ENCODE peak calls at places on chromosomes 7 and 10, in six cellular contexts. One of them, this sample, is unnamed.

GRCh38 chr10:26946103-26946907 is 85.5 kb upstream of the ABI1 start:
- DNase-seq in body of pancreas: no peak
- DNase-seq in right lobe of liver: no peak
- DNase-seq in B cell: no peak
- DNase-seq in cardiac muscle cell: no peak
- DNase-seq in A549: no peak
- DNase-seq in this sample: no peak

GRCh38 chr7:30618080-30618676 is 23.5 kb downstream of the GARS1 start:
- DNase-seq in body of pancreas: no peak
- DNase-seq in right lobe of liver: no peak
- DNase-seq in B cell: no peak
- DNase-seq in cardiac muscle cell: no peak
- DNase-seq in A549: no peak
- DNase-seq in this sample: no peak

GRCh38 chr7:27782849-27783248 is 42.9 kb downstream of the TAX1BP1 start:
- DNase-seq in body of pancreas: no peak
- DNase-seq in right lobe of liver: no peak
- DNase-seq in B cell: no peak
- DNase-seq in cardiac muscle cell: no peak
- DNase-seq in A549: no peak
- DNase-seq in this sample: no peak

GRCh38 chr7:158374586-158374985 is 213.0 kb downstream of the PTPRN2 start:
- DNase-seq in body of pancreas: no peak
- DNase-seq in right lobe of liver: no peak
- DNase-seq in B cell: no peak
- DNase-seq in cardiac muscle cell: no peak
- DNase-seq in A549: no peak
- DNase-seq in this sample: no peak

GRCh38 chr7:12401538-12402364 is 1.9 kb downstream of the VWDE start:
- DNase-seq in body of pancreas: no peak
- DNase-seq in right lobe of liver: no peak
- DNase-seq in B cell: no peak
- DNase-seq in cardiac muscle cell: no peak
- DNase-seq in A549: no peak
- DNase-seq in this sample: no peak

GRCh38 chr10:8852546-8852945 is 798.1 kb downstream of the GATA3 start:
- DNase-seq in body of pancreas: no peak
- DNase-seq in right lobe of liver: no peak
- DNase-seq in B cell: no peak
- DNase-seq in cardiac muscle cell: no peak
- DNase-seq in A549: no peak
- DNase-seq in this sample: no peak

GRCh38 chr10:14422431-14422830 is 91.7 kb upstream of the FRMD4A start:
- DNase-seq in body of pancreas: no peak
- DNase-seq in right lobe of liver: no peak
- DNase-seq in B cell: no peak
- DNase-seq in cardiac muscle cell: no peak
- DNase-seq in A549: no peak
- DNase-seq in this sample: no peak

GRCh38 chr7:1856161-1856965 is 186.3 kb downstream of the ELFN1 start:
- DNase-seq in body of pancreas: no peak
- DNase-seq in right lobe of liver: peak
- DNase-seq in B cell: peak
- DNase-seq in cardiac muscle cell: no peak
- DNase-seq in A549: no peak
- DNase-seq in this sample: no peak

GRCh38 chr7:134515569-134516468 is 11.5 kb upstream of the AKR1B10 start:
- DNase-seq in body of pancreas: no peak
- DNase-seq in right lobe of liver: no peak
- DNase-seq in B cell: no peak
- DNase-seq in cardiac muscle cell: no peak
- DNase-seq in A549: peak
- DNase-seq in this sample: no peak

DNA sequence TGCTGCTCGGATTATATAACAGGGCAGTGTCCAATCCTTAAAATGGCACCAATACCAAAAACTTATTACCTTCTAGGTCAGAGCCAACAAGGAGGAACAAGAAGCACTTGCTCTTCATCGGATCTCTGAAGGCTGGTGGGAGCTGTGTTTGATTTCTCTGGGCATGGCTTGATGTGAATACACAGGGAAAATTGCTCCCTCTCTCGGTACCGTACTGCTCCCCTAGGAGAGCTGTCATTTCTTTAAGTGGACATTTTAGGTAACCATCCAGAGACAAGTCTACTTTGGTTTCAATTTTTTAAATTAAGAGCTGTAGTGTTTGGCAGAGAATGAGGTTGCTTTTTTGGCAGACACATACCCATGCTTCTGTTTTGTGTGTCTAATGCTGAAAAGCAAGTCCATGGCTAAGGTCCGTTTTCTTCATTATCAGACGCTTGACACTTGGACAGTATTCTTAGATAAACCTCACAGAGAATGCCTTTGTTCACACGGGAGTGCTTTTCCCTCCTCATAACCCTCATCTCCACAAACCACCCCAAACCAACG is 61.2 kb upstream of the TRIL start:
- DNase-seq in body of pancreas: no peak
- DNase-seq in right lobe of liver: no peak
- DNase-seq in B cell: no peak
- DNase-seq in cardiac muscle cell: no peak
- DNase-seq in A549: no peak
- DNase-seq in this sample: no peak
- TF ChIP-seq CTCF in body of pancreas: no peak
- TF ChIP-seq CTCF in right lobe of liver: no peak
- TF ChIP-seq CTCF in B cell: no peak
- TF ChIP-seq CTCF in cardiac muscle cell: peak
- TF ChIP-seq CTCF in A549: no peak
- TF ChIP-seq CTCF in this sample: no peak

GRCh38 chr7:69457912-69458491 is 140.3 kb upstream of the AUTS2 start:
- DNase-seq in body of pancreas: peak
- DNase-seq in right lobe of liver: peak
- DNase-seq in B cell: no peak
- DNase-seq in cardiac muscle cell: peak
- DNase-seq in A549: no peak
- DNase-seq in this sample: no peak

GRCh38 chr7:69451715-69452114 is 146.6 kb upstream of the AUTS2 start:
- DNase-seq in body of pancreas: no peak
- DNase-seq in right lobe of liver: no peak
- DNase-seq in B cell: no peak
- DNase-seq in cardiac muscle cell: no peak
- DNase-seq in A549: no peak
- DNase-seq in this sample: no peak

GRCh38 chr7:69448071-69448470 is 150.2 kb upstream of the AUTS2 start:
- DNase-seq in body of pancreas: no peak
- DNase-seq in right lobe of liver: no peak
- DNase-seq in B cell: no peak
- DNase-seq in cardiac muscle cell: no peak
- DNase-seq in A549: no peak
- DNase-seq in this sample: no peak

GRCh38 chr7:69450436-69450835 is 147.8 kb upstream of the AUTS2 start:
- DNase-seq in body of pancreas: no peak
- DNase-seq in right lobe of liver: no peak
- DNase-seq in B cell: no peak
- DNase-seq in cardiac muscle cell: no peak
- DNase-seq in A549: no peak
- DNase-seq in this sample: no peak

GRCh38 chr7:69452797-69453196 is 145.5 kb upstream of the AUTS2 start:
- DNase-seq in body of pancreas: no peak
- DNase-seq in right lobe of liver: no peak
- DNase-seq in B cell: no peak
- DNase-seq in cardiac muscle cell: no peak
- DNase-seq in A549: no peak
- DNase-seq in this sample: no peak
- TF ChIP-seq CTCF in body of pancreas: no peak
- TF ChIP-seq CTCF in right lobe of liver: no peak
- TF ChIP-seq CTCF in B cell: no peak
- TF ChIP-seq CTCF in cardiac muscle cell: no peak
- TF ChIP-seq CTCF in A549: no peak
- TF ChIP-seq CTCF in this sample: no peak

GRCh38 chr10:117419921-117420320 is 44.7 kb upstream of the PDZD8 start:
- DNase-seq in body of pancreas: no peak
- DNase-seq in right lobe of liver: no peak
- DNase-seq in B cell: no peak
- DNase-seq in cardiac muscle cell: no peak
- DNase-seq in A549: no peak
- DNase-seq in this sample: no peak
- TF ChIP-seq CTCF in body of pancreas: no peak
- TF ChIP-seq CTCF in right lobe of liver: no peak
- TF ChIP-seq CTCF in B cell: no peak
- TF ChIP-seq CTCF in cardiac muscle cell: no peak
- TF ChIP-seq CTCF in A549: no peak
- TF ChIP-seq CTCF in this sample: no peak

GRCh38 chr10:124596116-124596785 is 134.6 kb downstream of the LHPP start:
- DNase-seq in body of pancreas: no peak
- DNase-seq in right lobe of liver: no peak
- DNase-seq in B cell: peak
- DNase-seq in cardiac muscle cell: no peak
- DNase-seq in A549: no peak
- DNase-seq in this sample: no peak

GRCh38 chr10:124598196-124598595 is 136.6 kb downstream of the LHPP start:
- DNase-seq in body of pancreas: no peak
- DNase-seq in right lobe of liver: no peak
- DNase-seq in B cell: no peak
- DNase-seq in cardiac muscle cell: no peak
- DNase-seq in A549: no peak
- DNase-seq in this sample: no peak

GRCh38 chr10:124595143-124595883 is 133.7 kb downstream of the LHPP start:
- DNase-seq in body of pancreas: no peak
- DNase-seq in right lobe of liver: no peak
- DNase-seq in B cell: no peak
- DNase-seq in cardiac muscle cell: no peak
- DNase-seq in A549: no peak
- DNase-seq in this sample: no peak

GRCh38 chr10:124597677-124598165 is 136.1 kb downstream of the LHPP start:
- DNase-seq in body of pancreas: no peak
- DNase-seq in right lobe of liver: no peak
- DNase-seq in B cell: peak
- DNase-seq in cardiac muscle cell: no peak
- DNase-seq in A549: no peak
- DNase-seq in this sample: no peak

DNA sequence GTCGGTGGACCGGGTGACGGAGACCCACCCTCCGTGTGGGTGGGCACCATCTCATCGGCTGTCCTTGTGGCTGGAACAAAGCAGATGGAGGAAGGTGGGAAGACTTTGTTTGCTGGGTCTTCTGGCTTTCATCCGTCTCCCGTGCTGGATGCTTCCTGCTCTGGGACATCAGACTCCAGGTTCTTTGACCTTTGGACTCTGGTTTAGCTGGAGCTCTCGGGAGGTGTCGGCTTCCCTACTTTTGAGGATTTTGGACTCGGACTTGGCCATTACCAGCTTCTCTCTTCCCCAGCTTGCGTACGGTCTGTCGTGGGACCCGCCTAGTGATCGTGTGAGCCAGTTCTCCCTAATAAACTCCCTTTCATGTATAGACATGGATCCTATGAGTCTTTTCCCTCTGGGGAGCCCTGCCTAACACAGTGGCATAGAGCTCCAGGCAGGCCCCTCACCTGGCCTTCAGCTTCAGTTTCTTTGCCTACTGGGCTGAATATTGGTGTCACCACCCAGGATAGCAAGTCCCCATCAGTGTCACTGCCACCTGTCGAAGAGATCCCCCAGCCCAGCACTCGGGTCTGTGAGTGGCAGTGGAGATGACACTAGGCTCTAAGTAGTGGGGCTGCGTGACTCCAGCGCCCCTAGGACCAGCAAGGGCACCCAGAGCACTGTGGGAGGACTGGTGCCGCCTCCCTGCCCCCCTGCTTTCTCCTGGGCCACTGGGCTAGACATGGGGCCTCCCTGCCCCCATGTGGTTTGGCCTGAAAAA is 135.5 kb downstream of the LHPP start:
- DNase-seq in body of pancreas: no peak
- DNase-seq in right lobe of liver: no peak
- DNase-seq in B cell: peak
- DNase-seq in cardiac muscle cell: no peak
- DNase-seq in A549: no peak
- DNase-seq in this sample: no peak
- TF ChIP-seq CTCF in body of pancreas: no peak
- TF ChIP-seq CTCF in right lobe of liver: no peak
- TF ChIP-seq CTCF in B cell: no peak
- TF ChIP-seq CTCF in cardiac muscle cell: no peak
- TF ChIP-seq CTCF in A549: no peak
- TF ChIP-seq CTCF in this sample: no peak

GRCh38 chr7:100048680-100049079 is 894 bp upstream of the ZSCAN21 start:
- DNase-seq in body of pancreas: no peak
- DNase-seq in right lobe of liver: no peak
- DNase-seq in B cell: no peak
- DNase-seq in cardiac muscle cell: no peak
- DNase-seq in A549: no peak
- DNase-seq in this sample: no peak

GRCh38 chr7:100051611-100052010 is 2.0 kb downstream of the ZSCAN21 start:
- DNase-seq in body of pancreas: no peak
- DNase-seq in right lobe of liver: no peak
- DNase-seq in B cell: no peak
- DNase-seq in cardiac muscle cell: no peak
- DNase-seq in A549: no peak
- DNase-seq in this sample: no peak

GRCh38 chr7:100053201-100053600 is 3.6 kb downstream of the ZSCAN21 start:
- DNase-seq in body of pancreas: peak
- DNase-seq in right lobe of liver: peak
- DNase-seq in B cell: no peak
- DNase-seq in cardiac muscle cell: peak
- DNase-seq in A549: peak
- DNase-seq in this sample: peak

GRCh38 chr7:100044719-100045118 is 4.9 kb upstream of the ZSCAN21 start:
- DNase-seq in body of pancreas: peak
- DNase-seq in right lobe of liver: peak
- DNase-seq in B cell: peak
- DNase-seq in cardiac muscle cell: no peak
- DNase-seq in A549: no peak
- DNase-seq in this sample: peak

GRCh38 chr7:100049441-100050291 is at the start of gene ZSCAN21:
- DNase-seq in body of pancreas: peak
- DNase-seq in right lobe of liver: peak
- DNase-seq in B cell: peak
- DNase-seq in cardiac muscle cell: peak
- DNase-seq in A549: peak
- DNase-seq in this sample: peak
- TF ChIP-seq CTCF in body of pancreas: peak
- TF ChIP-seq CTCF in right lobe of liver: no peak
- TF ChIP-seq CTCF in B cell: no peak
- TF ChIP-seq CTCF in cardiac muscle cell: peak
- TF ChIP-seq CTCF in A549: peak
- TF ChIP-seq CTCF in this sample: peak

GRCh38 chr10:91040343-91040742 is 119.5 kb upstream of the ANKRD1 start:
- DNase-seq in body of pancreas: no peak
- DNase-seq in right lobe of liver: no peak
- DNase-seq in B cell: no peak
- DNase-seq in cardiac muscle cell: no peak
- DNase-seq in A549: no peak
- DNase-seq in this sample: no peak

GRCh38 chr10:91042069-91042468 is 121.2 kb upstream of the ANKRD1 start:
- DNase-seq in body of pancreas: no peak
- DNase-seq in right lobe of liver: peak
- DNase-seq in B cell: no peak
- DNase-seq in cardiac muscle cell: no peak
- DNase-seq in A549: no peak
- DNase-seq in this sample: no peak

GRCh38 chr10:91046891-91047290 is 126.0 kb upstream of the ANKRD1 start:
- DNase-seq in body of pancreas: no peak
- DNase-seq in right lobe of liver: no peak
- DNase-seq in B cell: no peak
- DNase-seq in cardiac muscle cell: no peak
- DNase-seq in A549: no peak
- DNase-seq in this sample: no peak

GRCh38 chr10:91048380-91048779 is 127.5 kb upstream of the ANKRD1 start:
- DNase-seq in body of pancreas: no peak
- DNase-seq in right lobe of liver: no peak
- DNase-seq in B cell: no peak
- DNase-seq in cardiac muscle cell: no peak
- DNase-seq in A549: no peak
- DNase-seq in this sample: no peak

GRCh38 chr10:91043173-91043910 is 122.5 kb upstream of the ANKRD1 start:
- DNase-seq in body of pancreas: no peak
- DNase-seq in right lobe of liver: peak
- DNase-seq in B cell: no peak
- DNase-seq in cardiac muscle cell: peak
- DNase-seq in A549: peak
- DNase-seq in this sample: no peak
- TF ChIP-seq CTCF in body of pancreas: peak
- TF ChIP-seq CTCF in right lobe of liver: peak
- TF ChIP-seq CTCF in B cell: no peak
- TF ChIP-seq CTCF in cardiac muscle cell: peak
- TF ChIP-seq CTCF in A549: peak
- TF ChIP-seq CTCF in this sample: no peak